ENCODE peak calls at places on chromosome 13, in five cellular contexts. I is AG09319; O is NCI-H526 treated with DMSO at 0.1 percent for 48 hours; U is iPS-NIHi11; L is activated effector memory CD4-positive, alpha-beta T cell treated with Interleukin-2 at 50 U/mL for 16 hours. V is an unnamed sample.

GRCh38 chr13:20391597-20392452 is 133.8 kb downstream of the CRYL1 start:
- DNase-seq in I (no peak), O (no peak), L (no peak), U (peak; percentile 60), V (peak; percentile 56)

GRCh38 chr13:45749026-45749759 is 47.1 kb downstream of the CBY2 start:
- DNase-seq in U (no peak), L (no peak), O (no peak), I (no peak), V (no peak)

GRCh38 chr13:107296804-107297203 is 728.9 kb upstream of the ARGLU1 start:
- DNase-seq in U (no peak), I (no peak), L (no peak), O (no peak), V (no peak)

GRCh38 chr13:33548065-33548464 is 262.5 kb upstream of the STARD13 start:
- DNase-seq in L (no peak), U (no peak), I (no peak), O (no peak), V (no peak)

GRCh38 chr13:111241006-111241755 is 79.3 kb upstream of the TEX29 start:
- DNase-seq in O (no peak), I (no peak), L (no peak), U (no peak), V (no peak)

GRCh38 chr13:28022848-28023518 is 34.5 kb upstream of the URAD start:
- DNase-seq in U (peak; percentile 31), O (no peak), L (no peak), I (no peak), V (no peak)

GRCh38 chr13:100581504-100581903 is 7.1 kb downstream of the GGACT start:
- DNase-seq in U (no peak), L (no peak), O (no peak), I (no peak), V (no peak)

GRCh38 chr13:36310417-36311108 is 12.9 kb upstream of the CCDC169 start:
- DNase-seq in L (no peak), U (no peak), O (no peak), I (no peak), V (no peak)

GRCh38 chr13:71621152-71622124 is 245.6 kb downstream of the DACH1 start:
- DNase-seq in L (no peak), I (no peak), U (no peak), O (no peak), V (peak; percentile 90)

GRCh38 chr13:22103046-22103445 is 432.2 kb downstream of the FGF9 start:
- DNase-seq in I (no peak), U (peak; percentile 34), O (no peak), L (no peak), V (no peak)

GRCh38 chr13:59957438-59957837 is 206.3 kb downstream of the DIAPH3 start:
- DNase-seq in U (no peak), I (no peak), O (no peak), L (no peak), V (no peak)

GRCh38 chr13:113297370-113297871 is 382 bp downstream of the LAMP1 start:
- DNase-seq in U (no peak), I (no peak), L (peak; percentile 39), O (no peak), V (no peak)

GRCh38 chr13:35139591-35139990 is 197.5 kb downstream of the NBEA start:
- DNase-seq in O (no peak), I (no peak), U (no peak), L (no peak), V (no peak)

GRCh38 chr13:99395436-99395835 is 88.2 kb upstream of the GPR183 start:
- DNase-seq in O (no peak), I (no peak), L (no peak), U (no peak), V (no peak)

GRCh38 chr13:46071590-46072249 is 19.2 kb upstream of the ZC3H13 start:
- DNase-seq in I (no peak), U (peak; percentile 37), L (no peak), O (no peak), V (no peak)

GRCh38 chr13:44470623-44471562 is 97.3 kb downstream of the SERP2 start:
- DNase-seq in I (no peak), O (peak; percentile 45), L (no peak), U (no peak), V (peak; percentile 35)

GRCh38 chr13:43227721-43228120 is 204.3 kb downstream of the DNAJC15 start:
- DNase-seq in U (no peak), I (no peak), L (no peak), O (no peak), V (no peak)

GRCh38 chr13:23987331-23987730 is 90.0 kb upstream of the C1QTNF9B start:
- DNase-seq in L (no peak), O (no peak), U (no peak), I (peak; percentile 44), V (no peak)

GRCh38 chr13:114315074-114315785 is 927 bp downstream of the CHAMP1 start:
- DNase-seq in L (no peak), O (no peak), U (no peak), I (no peak), V (no peak)

GRCh38 chr13:50594276-50594970 is 249.1 kb downstream of the DLEU7 start:
- DNase-seq in U (peak; percentile 38), I (no peak), L (no peak), O (peak; percentile 32), V (no peak)

GRCh38 chr13:40340368-40341085 is 325.9 kb downstream of the FOXO1 start:
- DNase-seq in O (no peak), U (no peak), L (no peak), I (no peak), V (no peak)

GRCh38 chr13:79456051-79456450 is 24.9 kb upstream of the NDFIP2 start:
- DNase-seq in L (no peak), U (no peak), I (no peak), O (no peak), V (no peak)

GRCh38 chr13:113325779-113326178 is 28.7 kb downstream of the LAMP1 start:
- DNase-seq in O (no peak), U (no peak), I (no peak), L (no peak), V (no peak)

GRCh38 chr13:21638319-21639282 is 32.3 kb upstream of the FGF9 start:
- DNase-seq in L (no peak), I (no peak), U (peak; percentile 42), O (peak; percentile 35), V (no peak)

GRCh38 chr13:43390582-43390981 is 367.2 kb downstream of the DNAJC15 start:
- DNase-seq in I (no peak), O (no peak), L (no peak), U (no peak), V (no peak)

V was measured in NCI-H1930.